ENCODE peak calls at places on chromosomes 13 and 19, in nine cellular contexts. R is stimulated activated CD4-positive, alpha-beta T cell treated with anti-CD3 and anti-CD28 coated beads, Interleukin-12 subunit alpha, Interleukin-12 subunit beta, amount 100 ng/mL, for 24 hours; U is AML-193; Q is anterior cingulate cortex; C is BJ; Y is stimulated activated CD8-positive, alpha-beta memory T cell treated with anti-CD3 and anti-CD28 coated beads, Interleukin-12 subunit alpha, Interleukin-12 subunit beta, amount 100 ng/mL, for 4 hours; N is EL; I is tibial nerve; L is ACHN. K is an unnamed sample.

GRCh38 chr13:68523838-68524424 is 1293.8 kb upstream of the PCDH9 start:
- DNase-seq in Q (no peak), Y (no peak), I (no peak), C (no peak), R (no peak), L (no peak), N (no peak), U (no peak), K (no peak)

GRCh38 chr19:18408053-18408476 is 10.6 kb upstream of the LRRC25 start:
- DNase-seq in R (no peak), U (peak), N (peak), L (peak), Y (no peak), I (no peak), C (no peak), Q (no peak), K (no peak)

GRCh38 chr19:33311326-33311682 is 9.0 kb upstream of the CEBPA start:
- DNase-seq in I (no peak), C (no peak), Q (no peak), U (no peak), Y (no peak), N (no peak), L (no peak), R (no peak), K (no peak)

GRCh38 chr19:1130801-1131717 is 27.3 kb downstream of the GPX4 start:
- DNase-seq in R (no peak), L (no peak), Q (no peak), N (peak), I (no peak), U (no peak), C (no peak), Y (no peak), K (no peak)

GRCh38 chr13:37526710-37527446 is 71.7 kb downstream of the POSTN start:
- DNase-seq in C (no peak), I (no peak), N (no peak), R (no peak), L (no peak), U (no peak), Q (no peak), Y (no peak), K (peak)

GRCh38 chr13:106986033-106986484 is 418.1 kb upstream of the ARGLU1 start:
- DNase-seq in C (peak), L (no peak), R (no peak), I (no peak), U (no peak), Y (no peak), N (peak), Q (no peak), K (no peak)

GRCh38 chr13:80473695-80474094 is 132.8 kb upstream of the SPRY2 start:
- DNase-seq in Y (no peak), C (no peak), Q (no peak), N (peak), L (peak), U (no peak), R (no peak), I (no peak), K (peak)

GRCh38 chr19:14318873-14319272 is 62.4 kb upstream of the ADGRE5 start:
- DNase-seq in N (no peak), L (peak), R (no peak), C (no peak), Q (no peak), Y (no peak), I (no peak), U (no peak), K (no peak)

GRCh38 chr13:41056996-41057711 is 4.2 kb upstream of the WBP4 start:
- DNase-seq in Q (no peak), U (no peak), Y (no peak), I (no peak), N (no peak), R (no peak), C (no peak), L (no peak), K (no peak)

GRCh38 chr19:38270587-38271167 is 6.3 kb downstream of the SPINT2 start:
- DNase-seq in I (no peak), C (peak), U (no peak), N (peak), L (peak), R (no peak), Y (no peak), Q (no peak), K (peak)

GRCh38 chr13:80399340-80400163 is 58.6 kb upstream of the SPRY2 start:
- DNase-seq in Y (no peak), C (no peak), I (no peak), U (peak), L (no peak), Q (no peak), N (no peak), R (no peak), K (no peak)

GRCh38 chr13:33197551-33197971 is 88.0 kb downstream of the STARD13 start:
- DNase-seq in Y (no peak), U (no peak), R (no peak), L (no peak), C (no peak), I (no peak), Q (no peak), N (no peak), K (no peak)

K was measured in brain pericyte.